ENCODE peak calls at places on chromosomes 12 and 14, in five cellular contexts. B is CD4-positive, CD25-positive, alpha-beta regulatory T cell; G is neuronal stem cell; S is bronchial epithelial cell; Z is colonic mucosa. A is an unnamed sample.

GRCh38 chr14:100749967-100750597 is 23.4 kb downstream of the DLK1 start:
- DNase-seq in B (no peak), G (no peak), S (no peak), Z (no peak), A (no peak)

GRCh38 chr12:78878447-78878846 is 13.9 kb downstream of the SYT1 start:
- DNase-seq in B (no peak), G (no peak), S (peak; percentile 83), Z (no peak), A (no peak)

GRCh38 chr12:107351109-107351508 is 257.8 kb upstream of the CRY1 start:
- DNase-seq in B (no peak), G (no peak), S (no peak), Z (no peak), A (no peak)

GRCh38 chr12:31204995-31205582 is 120.9 kb downstream of the SINHCAF start:
- DNase-seq in B (no peak), G (no peak), S (peak; percentile 97), Z (no peak), A (no peak)

GRCh38 chr14:69880051-69880487 is 853 bp downstream of the SMOC1 start:
- DNase-seq in B (no peak), G (no peak), S (no peak), Z (no peak), A (no peak)

GRCh38 chr14:75995372-75996041 is 9.9 kb downstream of the IFT43 start:
- DNase-seq in B (no peak), G (no peak), S (no peak), Z (no peak), A (no peak)

GRCh38 chr12:110317921-110318320 is 36.9 kb downstream of the ATP2A2 start:
- DNase-seq in B (no peak), G (no peak), S (no peak), Z (no peak), A (no peak)

GRCh38 chr14:22420598-22421186 is 168.3 kb downstream of the DAD1 start:
- DNase-seq in B (no peak), G (no peak), S (no peak), Z (no peak), A (no peak)

GRCh38 chr14:65840118-65840751 is 427.7 kb downstream of the FUT8 start:
- DNase-seq in B (no peak), G (no peak), S (no peak), Z (no peak), A (no peak)

GRCh38 chr12:29782821-29783772 is 645 bp downstream of the TMTC1 start:
- DNase-seq in B (no peak), G (peak; percentile 56), S (no peak), Z (peak; percentile 18), A (no peak)

GRCh38 chr14:49986344-49987014 is 93.6 kb downstream of the ARF6 start:
- DNase-seq in B (no peak), G (no peak), S (no peak), Z (no peak), A (no peak)

GRCh38 chr14:58752280-58752679 is 114.5 kb downstream of the DACT1 start:
- DNase-seq in B (no peak), G (no peak), S (no peak), Z (peak; percentile 22), A (no peak)

GRCh38 chr14:32435411-32435810 is 106.3 kb downstream of the AKAP6 start:
- DNase-seq in B (no peak), G (no peak), S (no peak), Z (no peak), A (no peak)

GRCh38 chr14:31122098-31122611 is 85.4 kb downstream of the HECTD1 start:
- DNase-seq in B (no peak), G (no peak), S (peak; percentile 15), Z (no peak), A (no peak)

GRCh38 chr14:77681196-77682157 is 26.3 kb downstream of the ALKBH1 start:
- DNase-seq in B (no peak), G (no peak), S (no peak), Z (peak; percentile 78), A (no peak)

GRCh38 chr14:77649326-77649725 is 32.9 kb upstream of the SPTLC2 start:
- DNase-seq in B (no peak), G (no peak), S (no peak), Z (no peak), A (no peak)

GRCh38 chr12:8907513-8907912 is 6.8 kb upstream of the PHC1 start:
- DNase-seq in B (no peak), G (no peak), S (no peak), Z (no peak), A (no peak)

GRCh38 chr14:68733086-68733621 is 59.7 kb downstream of the ZFP36L1 start:
- DNase-seq in B (no peak), G (no peak), S (peak; percentile 69), Z (no peak), A (no peak)

GRCh38 chr14:93008381-93008780 is 85.4 kb downstream of the CHGA start:
- DNase-seq in B (no peak), G (no peak), S (no peak), Z (no peak), A (no peak)

GRCh38 chr14:50055461-50056228 is 60.7 kb downstream of the VCPKMT start:
- DNase-seq in B (no peak), G (no peak), S (no peak), Z (no peak), A (no peak)

GRCh38 chr12:89768586-89769482 is 60.2 kb upstream of the ATP2B1 start:
- DNase-seq in B (no peak), G (no peak), S (peak; percentile 100), Z (no peak), A (no peak)

GRCh38 chr12:92070054-92070863 is 75.4 kb downstream of the BTG1 start:
- DNase-seq in B (no peak), G (no peak), S (no peak), Z (peak; percentile 74), A (no peak)

GRCh38 chr14:96299441-96299840 is 43.4 kb downstream of the BDKRB1 start:
- DNase-seq in B (no peak), G (no peak), S (no peak), Z (no peak), A (no peak)

GRCh38 chr12:48004039-48004940 is at the start of gene COL2A1:
- DNase-seq in B (peak; percentile 28), G (peak; percentile 96), S (no peak), Z (no peak), A (no peak)
- H3K27me3 ChIP-seq in B (peaks cover 54% of the 10 kb centered on the region), G (peaks cover 4% of the 10 kb centered on the region), S (peaks cover 37% of the 10 kb centered on the region), Z (peaks cover 60% of the 10 kb centered on the region), A (peaks cover 70% of the 10 kb centered on the region)

GRCh38 chr14:88327497-88327896 is 4.4 kb upstream of the KCNK10 start:
- DNase-seq in B (no peak), G (no peak), S (no peak), Z (no peak), A (no peak)
- H3K27me3 ChIP-seq in B (peaks cover 38% of the 10 kb centered on the region), G (no peaks in the 10 kb centered on the region), S (peaks cover 20% of the 10 kb centered on the region), Z (peaks cover 40% of the 10 kb centered on the region), A (peaks cover 12% of the 10 kb centered on the region)

GRCh38 chr12:53756300-53757094 is 4.7 kb upstream of the CISTR start:
- DNase-seq in B (no peak), G (no peak), S (no peak), Z (no peak), A (no peak)
- H3K27me3 ChIP-seq in B (peaks cover 39% of the 10 kb centered on the region), G (peaks cover 86% of the 10 kb centered on the region), S (peaks cover 43% of the 10 kb centered on the region), Z (peaks cover 15% of the 10 kb centered on the region), A (peaks cover 24% of the 10 kb centered on the region)

GRCh38 chr14:105841022-105842009 is 314.9 kb downstream of the TMEM121 start:
- DNase-seq in B (no peak), G (no peak), S (no peak), Z (peak; percentile 8), A (no peak)

GRCh38 chr14:105842105-105842504 is 315.7 kb downstream of the TMEM121 start:
- DNase-seq in B (no peak), G (no peak), S (no peak), Z (peak; percentile 8), A (no peak)

GRCh38 chr14:105839425-105840265 is 313.3 kb downstream of the TMEM121 start:
- DNase-seq in B (no peak), G (no peak), S (no peak), Z (peak; percentile 10), A (no peak)

GRCh38 chr14:105838591-105839424 is 312.4 kb downstream of the TMEM121 start:
- DNase-seq in B (no peak), G (no peak), S (no peak), Z (peak; percentile 11), A (no peak)

GRCh38 chr14:105840266-105841021 is 314.1 kb downstream of the TMEM121 start:
- DNase-seq in B (no peak), G (no peak), S (no peak), Z (peak; percentile 10), A (no peak)
- H3K27me3 ChIP-seq in B (no peaks in the 10 kb centered on the region), G (peaks cover 60% of the 10 kb centered on the region), S (no peaks in the 10 kb centered on the region), Z (no peaks in the 10 kb centered on the region), A (no peaks in the 10 kb centered on the region)

DNA sequence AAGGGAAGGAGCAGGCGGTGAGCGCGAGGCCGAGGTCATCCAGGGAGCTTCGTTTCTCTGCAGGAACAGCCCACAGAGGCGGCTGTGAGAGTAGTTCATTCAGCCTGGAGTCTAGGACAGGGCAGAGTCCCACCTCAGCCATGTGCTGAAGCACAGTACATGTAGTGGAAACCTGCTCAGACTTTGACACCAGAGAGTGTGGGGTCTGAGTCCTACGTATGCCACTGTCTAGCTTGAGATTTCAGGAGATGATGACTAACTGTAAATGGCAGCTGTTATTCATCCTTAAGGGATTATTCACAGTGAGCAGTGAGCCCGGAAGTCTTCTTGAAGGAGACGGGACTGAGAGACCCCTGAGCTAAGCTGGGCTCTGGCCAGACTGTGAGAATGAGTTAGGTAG is 938 bp upstream of the SLC6A13 start:
- DNase-seq in B (no peak), G (no peak), S (peak; percentile 39), Z (no peak), A (no peak)
- H3K27me3 ChIP-seq in B (peaks cover 8% of the 10 kb centered on the region), G (peaks cover 9% of the 10 kb centered on the region), S (peaks cover 7% of the 10 kb centered on the region), Z (no peaks in the 10 kb centered on the region), A (no peaks in the 10 kb centered on the region)

GRCh38 chr12:53932915-53933314 is 5.7 kb upstream of the HOXC13 start:
- DNase-seq in B (no peak), G (no peak), S (no peak), Z (no peak), A (no peak)

GRCh38 chr12:53930591-53931255 is 7.9 kb upstream of the HOXC13 start:
- DNase-seq in B (no peak), G (no peak), S (no peak), Z (no peak), A (no peak)

GRCh38 chr12:53929527-53929926 is 9.1 kb upstream of the HOXC13 start:
- DNase-seq in B (no peak), G (no peak), S (no peak), Z (no peak), A (no peak)

GRCh38 chr12:53935562-53936341 is 2.9 kb upstream of the HOXC13 start:
- DNase-seq in B (no peak), G (no peak), S (no peak), Z (no peak), A (no peak)

GRCh38 chr12:53931844-53932581 is 6.6 kb upstream of the HOXC13 start:
- DNase-seq in B (no peak), G (no peak), S (no peak), Z (no peak), A (no peak)
- H3K27me3 ChIP-seq in B (peaks cover 67% of the 10 kb centered on the region), G (peaks cover 100% of the 10 kb centered on the region), S (peaks cover 72% of the 10 kb centered on the region), Z (peaks cover 99% of the 10 kb centered on the region), A (peaks cover 78% of the 10 kb centered on the region)

A was measured in CD4-positive, alpha-beta memory T cell.